ENCODE peak calls at places on chromosomes 6 and 20, in four cellular contexts. K is bronchial epithelial cell; G is left lung; A is naive thymus-derived CD4-positive, alpha-beta T cell. W is an unnamed sample.

GRCh38 chr6:143196525-143197225 is 136.0 kb downstream of the AIG1 start:
- DNase-seq in A (no peak), K (no peak), G (no peak), W (no peak)

GRCh38 chr6:121799574-121799973 is 364.1 kb downstream of the GJA1 start:
- DNase-seq in G (no peak), A (no peak), K (no peak), W (no peak)

GRCh38 chr6:12092762-12093161 is 80.7 kb downstream of the HIVEP1 start:
- DNase-seq in G (no peak), A (no peak), K (peak), W (no peak)

GRCh38 chr20:60006261-60006660 is 48.0 kb downstream of the CDH26 start:
- DNase-seq in A (no peak), K (no peak), G (no peak), W (no peak)

GRCh38 chr20:50540620-50541605 is 30.7 kb downstream of the PTPN1 start:
- DNase-seq in G (no peak), K (peak), A (no peak), W (no peak)

GRCh38 chr6:38836585-38836984 is 121.5 kb downstream of the DNAH8 start:
- DNase-seq in A (no peak), G (no peak), K (no peak), W (no peak)

GRCh38 chr20:9172908-9173307 is 104.0 kb downstream of the PLCB4 start:
- DNase-seq in A (no peak), K (no peak), G (no peak), W (peak)

GRCh38 chr6:161273356-161273751 is 507 bp downstream of the AGPAT4 start:
- DNase-seq in K (peak), G (no peak), A (peak), W (peak)

GRCh38 chr6:156556830-156557229 is 220.3 kb upstream of the ARID1B start:
- DNase-seq in A (no peak), K (no peak), G (no peak), W (no peak)

GRCh38 chr6:167748046-167748445 is 78.7 kb upstream of the AFDN start:
- DNase-seq in A (no peak), K (no peak), G (no peak), W (no peak)

GRCh38 chr20:6142348-6142993 is 19.6 kb upstream of the FERMT1 start:
- DNase-seq in G (no peak), A (no peak), K (peak), W (peak)

GRCh38 chr6:110063864-110064263 is 85.8 kb downstream of the GPR6 start:
- DNase-seq in G (no peak), A (no peak), K (no peak), W (peak)

GRCh38 chr6:106974337-106974998 is at the start of gene CD24:
- DNase-seq in K (no peak), G (no peak), A (no peak), W (no peak)

GRCh38 chr6:137861550-137862337 is 5.3 kb upstream of the TNFAIP3 start:
- DNase-seq in K (peak), A (no peak), G (no peak), W (no peak)

GRCh38 chr20:18079756-18080353 is 22.1 kb upstream of the OVOL2 start:
- DNase-seq in K (no peak), G (no peak), A (no peak), W (no peak)

GRCh38 chr6:34773906-34774305 is 16.6 kb downstream of the SNRPC start:
- DNase-seq in A (no peak), K (no peak), G (no peak), W (no peak)

DNA sequence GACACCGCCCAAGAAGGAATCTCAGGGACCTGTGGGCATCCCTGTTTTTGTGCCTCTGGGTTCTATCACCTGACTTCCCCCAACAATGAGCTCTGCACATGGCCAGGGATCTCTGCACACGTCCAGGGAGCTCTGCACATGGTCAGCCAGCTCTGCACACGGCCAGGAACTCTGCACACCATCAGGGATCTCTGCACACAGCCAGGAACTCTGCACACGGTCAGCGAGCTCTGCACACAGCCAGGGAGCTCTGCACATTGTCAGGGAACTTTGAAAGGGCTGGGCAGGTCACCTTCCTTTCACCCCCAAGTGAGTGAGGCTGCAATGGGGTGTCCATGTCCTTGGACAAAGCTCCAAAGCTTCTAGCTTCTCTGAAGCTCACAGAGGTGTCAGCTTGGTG is 5.2 kb upstream of the SLCO4A1 start:
- DNase-seq in K (no peak), A (no peak), G (no peak), W (no peak)
- H3K4me3 ChIP-seq in K (no peak), A (no peak), G (no peak), W (no peak)

GRCh38 chr20:36298061-36298460 is 8.1 kb upstream of the DLGAP4 start:
- DNase-seq in G (no peak), K (no peak), A (no peak), W (no peak)
- H3K4me3 ChIP-seq in G (no peak), K (no peak), A (no peak), W (no peak)

GRCh38 chr6:125815050-125815910 is 24.5 kb downstream of the NCOA7 start:
- DNase-seq in A (no peak), K (no peak), G (no peak), W (no peak)
- H3K4me3 ChIP-seq in A (no peak), K (no peak), G (no peak), W (no peak)

GRCh38 chr20:41530923-41531322 is 87.3 kb downstream of the CHD6 start:
- DNase-seq in G (no peak), A (no peak), K (no peak), W (no peak)

GRCh38 chr20:41533537-41534136 is 84.5 kb downstream of the CHD6 start:
- DNase-seq in K (no peak), A (no peak), G (no peak), W (no peak)

GRCh38 chr20:41534170-41534569 is 84.0 kb downstream of the CHD6 start:
- DNase-seq in A (no peak), K (no peak), G (no peak), W (peak)

GRCh38 chr20:41532935-41533334 is 85.2 kb downstream of the CHD6 start:
- DNase-seq in K (no peak), A (no peak), G (no peak), W (no peak)

GRCh38 chr20:41531876-41532275 is 86.3 kb downstream of the CHD6 start:
- DNase-seq in K (no peak), G (no peak), A (no peak), W (no peak)
- H3K4me3 ChIP-seq in K (no peak), G (no peak), A (no peak), W (no peak)

GRCh38 chr6:151512481-151512880 is 18.7 kb downstream of the CCDC170 start:
- DNase-seq in K (no peak), G (no peak), A (no peak), W (no peak)
- H3K4me3 ChIP-seq in K (no peak), G (no peak), A (no peak), W (no peak)

GRCh38 chr6:153000243-153000642 is 2.3 kb downstream of the MTRF1L start:
- DNase-seq in K (no peak), G (no peak), A (no peak), W (no peak)
- H3K4me3 ChIP-seq in K (no peak), G (no peak), A (no peak), W (no peak)